ENCODE peak calls at places on chromosomes 12 and 14, in four cellular contexts. One of them, this sample, is unnamed.

GRCh38 chr12:15846887-15847286 is 35.3 kb upstream of the STRAP start:
- DNase-seq in uterus: peak; percentile 33
- DNase-seq in GM20000: no peak
- DNase-seq in AG09319: peak; percentile 75
- DNase-seq in this sample: no peak

GRCh38 chr12:3231399-3231876 is 154.3 kb downstream of the TSPAN9 start:
- DNase-seq in GM20000: no peak
- DNase-seq in AG09319: no peak
- DNase-seq in uterus: no peak
- DNase-seq in this sample: no peak

GRCh38 chr14:64762044-64763034 is 58.1 kb downstream of the PLEKHG3 start:
- DNase-seq in AG09319: peak; percentile 62
- DNase-seq in GM20000: no peak
- DNase-seq in uterus: peak; percentile 91
- DNase-seq in this sample: no peak

GRCh38 chr14:38882533-38882932 is 220.5 kb downstream of the SEC23A start:
- DNase-seq in GM20000: no peak
- DNase-seq in uterus: no peak
- DNase-seq in AG09319: no peak
- DNase-seq in this sample: no peak

GRCh38 chr14:71933026-71933587 is 878 bp downstream of the RGS6 start:
- DNase-seq in uterus: no peak
- DNase-seq in AG09319: no peak
- DNase-seq in GM20000: peak; percentile 33
- DNase-seq in this sample: no peak

GRCh38 chr14:105193916-105194782 is 13.0 kb upstream of the NUDT14 start:
- DNase-seq in AG09319: no peak
- DNase-seq in GM20000: no peak
- DNase-seq in uterus: no peak
- DNase-seq in this sample: no peak

GRCh38 chr12:121773011-121773777 is 20.3 kb downstream of the RHOF start:
- DNase-seq in uterus: peak; percentile 68
- DNase-seq in GM20000: peak; percentile 94
- DNase-seq in AG09319: no peak
- DNase-seq in this sample: peak; percentile 93

GRCh38 chr12:23014749-23015148 is 389.8 kb downstream of the ETNK1 start:
- DNase-seq in uterus: no peak
- DNase-seq in GM20000: no peak
- DNase-seq in AG09319: no peak
- DNase-seq in this sample: no peak

GRCh38 chr14:23492618-23493272 is 23.2 kb downstream of the NGDN start:
- DNase-seq in AG09319: no peak
- DNase-seq in GM20000: no peak
- DNase-seq in uterus: no peak
- DNase-seq in this sample: no peak

GRCh38 chr12:28963554-28963953 is 185.5 kb upstream of the FAR2 start:
- DNase-seq in GM20000: no peak
- DNase-seq in uterus: no peak
- DNase-seq in AG09319: no peak
- DNase-seq in this sample: no peak

GRCh38 chr14:67957925-67958324 is 138.3 kb downstream of the RAD51B start:
- DNase-seq in uterus: no peak
- DNase-seq in AG09319: no peak
- DNase-seq in GM20000: no peak
- DNase-seq in this sample: no peak

GRCh38 chr14:64060648-64061096 is 207.9 kb downstream of the SYNE2 start:
- DNase-seq in GM20000: no peak
- DNase-seq in AG09319: no peak
- DNase-seq in uterus: no peak
- DNase-seq in this sample: no peak

GRCh38 chr12:49098035-49098451 is 3.4 kb upstream of the DHH start:
- DNase-seq in GM20000: peak; percentile 76
- DNase-seq in uterus: no peak
- DNase-seq in AG09319: no peak
- DNase-seq in this sample: peak; percentile 69

GRCh38 chr14:56135001-56135400 is 16.8 kb downstream of the PELI2 start:
- DNase-seq in GM20000: no peak
- DNase-seq in AG09319: no peak
- DNase-seq in uterus: no peak
- DNase-seq in this sample: no peak

GRCh38 chr12:93127107-93127560 is 198.0 kb upstream of the EEA1 start:
- DNase-seq in GM20000: no peak
- DNase-seq in uterus: no peak
- DNase-seq in AG09319: no peak
- DNase-seq in this sample: no peak

GRCh38 chr12:10750385-10750727 is 27.2 kb upstream of the YBX3 start:
- DNase-seq in GM20000: no peak
- DNase-seq in uterus: no peak
- DNase-seq in AG09319: no peak
- DNase-seq in this sample: no peak
- TF ChIP-seq CTCF in GM20000: no peak
- TF ChIP-seq CTCF in uterus: no peak
- TF ChIP-seq CTCF in AG09319: no peak
- TF ChIP-seq CTCF in this sample: no peak

DNA sequence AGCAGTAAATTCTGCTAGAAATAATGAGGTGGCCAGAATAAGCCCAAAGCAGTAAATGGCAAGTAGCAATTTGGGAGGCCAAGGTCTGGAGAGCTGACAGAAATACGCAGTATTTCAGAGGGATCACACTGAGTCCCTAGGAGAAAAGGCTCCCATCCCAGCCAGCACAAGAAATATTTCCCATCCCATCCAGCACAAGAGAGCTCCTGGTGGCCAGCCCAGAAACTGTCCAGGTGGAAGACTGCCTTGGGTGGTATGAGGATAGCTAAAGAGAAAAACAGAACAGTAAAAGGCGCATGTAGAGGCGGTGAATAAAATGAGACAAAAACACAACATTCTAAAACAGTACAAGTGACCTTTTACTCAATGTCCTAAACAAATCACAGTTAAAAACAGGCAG is 120.7 kb downstream of the HECTD4 start:
- DNase-seq in GM20000: no peak
- DNase-seq in uterus: peak; percentile 17
- DNase-seq in AG09319: no peak
- DNase-seq in this sample: no peak
- TF ChIP-seq CTCF in GM20000: no peak
- TF ChIP-seq CTCF in uterus: no peak
- TF ChIP-seq CTCF in AG09319: no peak
- TF ChIP-seq CTCF in this sample: no peak

DNA sequence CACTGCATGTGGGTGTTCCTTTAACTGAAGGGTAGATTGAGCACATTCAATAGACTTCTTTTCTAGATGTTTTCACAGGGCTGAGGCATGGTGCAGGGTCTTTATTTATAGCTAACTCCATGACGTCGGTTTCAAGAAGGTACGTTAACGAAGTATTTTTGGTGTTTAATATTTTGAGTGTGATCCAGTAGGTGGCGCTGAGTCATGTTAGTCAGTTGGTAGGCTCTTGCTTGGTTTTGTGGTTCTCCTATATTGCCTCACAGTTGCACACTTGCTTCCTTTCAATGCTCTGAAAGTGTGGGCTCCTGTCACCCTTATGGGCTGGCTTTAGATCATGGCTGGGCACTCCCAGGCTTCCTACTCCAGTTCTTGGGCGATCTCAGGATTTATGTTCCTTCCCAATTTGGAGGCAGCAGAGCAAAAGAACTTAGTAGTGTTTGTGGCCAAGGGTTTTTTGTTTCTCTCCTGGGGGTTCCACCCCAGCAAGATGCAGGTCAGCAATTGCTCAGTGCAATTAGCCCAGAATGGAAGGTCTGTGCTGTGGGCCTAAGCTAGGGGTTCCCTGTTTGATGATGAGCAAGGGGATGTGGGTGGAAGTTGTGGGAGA is 471.6 kb upstream of the FOXG1 start:
- DNase-seq in AG09319: no peak
- DNase-seq in GM20000: no peak
- DNase-seq in uterus: no peak
- DNase-seq in this sample: no peak
- TF ChIP-seq CTCF in AG09319: peak; percentile 11
- TF ChIP-seq CTCF in GM20000: no peak
- TF ChIP-seq CTCF in uterus: no peak
- TF ChIP-seq CTCF in this sample: no peak

DNA sequence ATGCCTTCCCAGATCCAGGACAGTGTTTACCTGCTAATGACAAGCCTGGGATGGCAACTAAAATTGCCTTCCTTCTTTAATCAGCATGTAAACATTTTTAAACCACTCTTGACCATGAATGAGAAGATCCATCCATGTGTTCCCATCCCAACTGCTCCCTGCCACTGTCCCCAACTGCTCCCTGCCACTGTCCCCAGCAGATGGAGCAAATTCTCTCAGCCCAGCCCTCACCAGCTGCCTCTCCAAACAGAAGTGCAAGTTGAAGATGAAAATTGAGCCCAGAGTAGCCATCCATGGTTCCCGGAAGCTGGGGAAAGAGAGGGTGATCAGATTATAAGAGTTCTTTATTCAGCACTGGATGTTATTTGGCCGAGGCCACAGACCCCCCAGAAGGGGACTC is 133.1 kb downstream of the SLC15A4 start:
- DNase-seq in uterus: no peak
- DNase-seq in AG09319: no peak
- DNase-seq in GM20000: no peak
- DNase-seq in this sample: no peak
- TF ChIP-seq CTCF in uterus: no peak
- TF ChIP-seq CTCF in AG09319: no peak
- TF ChIP-seq CTCF in GM20000: no peak
- TF ChIP-seq CTCF in this sample: no peak

DNA sequence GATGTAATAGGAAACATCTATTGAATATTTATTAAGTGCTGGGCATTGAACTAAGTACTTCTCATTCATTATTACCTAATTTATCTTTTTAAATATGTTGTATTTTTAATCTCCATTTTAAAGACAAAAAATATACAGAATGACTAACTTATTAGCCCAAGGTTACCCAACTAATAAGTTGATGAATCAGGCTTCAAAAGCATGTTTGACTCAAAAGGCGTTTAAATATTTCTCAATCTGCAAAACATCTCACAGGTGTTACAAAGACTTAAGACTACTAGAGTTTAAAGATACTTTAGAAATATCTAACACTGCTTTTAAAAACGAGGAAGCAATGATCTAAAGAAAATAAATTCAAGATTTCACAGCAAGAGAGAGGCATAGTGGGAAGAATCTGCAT is 457.4 kb upstream of the DCN start:
- DNase-seq in uterus: no peak
- DNase-seq in GM20000: no peak
- DNase-seq in AG09319: no peak
- DNase-seq in this sample: no peak
- TF ChIP-seq CTCF in uterus: no peak
- TF ChIP-seq CTCF in GM20000: no peak
- TF ChIP-seq CTCF in AG09319: no peak
- TF ChIP-seq CTCF in this sample: no peak

DNA sequence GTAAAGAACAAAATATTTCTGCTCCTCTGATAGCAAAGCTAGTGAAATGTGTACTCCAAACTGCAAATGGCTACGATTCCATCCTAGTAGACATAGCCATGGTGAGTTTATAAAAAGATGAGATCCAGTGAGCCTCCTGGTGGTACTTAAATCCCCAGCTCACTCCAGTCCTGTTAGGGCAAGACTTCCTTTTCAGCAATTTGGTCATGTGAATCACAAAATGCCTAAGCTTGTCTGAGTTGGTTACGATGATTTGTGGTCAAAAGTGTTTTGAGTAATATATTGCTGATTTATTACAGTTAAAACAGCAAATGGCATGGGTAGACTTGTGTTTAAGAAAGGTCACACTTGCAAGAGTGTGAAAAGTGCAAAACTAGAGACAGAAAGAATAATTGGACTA is 102.7 kb upstream of the NAV3 start:
- DNase-seq in AG09319: no peak
- DNase-seq in uterus: no peak
- DNase-seq in GM20000: no peak
- DNase-seq in this sample: no peak
- TF ChIP-seq CTCF in AG09319: no peak
- TF ChIP-seq CTCF in uterus: no peak
- TF ChIP-seq CTCF in GM20000: no peak
- TF ChIP-seq CTCF in this sample: no peak

GRCh38 chr14:41299924-41300323 is 306.8 kb upstream of the LRFN5 start:
- DNase-seq in AG09319: no peak
- DNase-seq in GM20000: no peak
- DNase-seq in uterus: no peak
- DNase-seq in this sample: no peak
- TF ChIP-seq CTCF in AG09319: no peak
- TF ChIP-seq CTCF in GM20000: no peak
- TF ChIP-seq CTCF in uterus: no peak
- TF ChIP-seq CTCF in this sample: no peak

GRCh38 chr14:93079865-93080403 is 35.8 kb downstream of the ITPK1 start:
- DNase-seq in AG09319: no peak
- DNase-seq in uterus: no peak
- DNase-seq in GM20000: no peak
- DNase-seq in this sample: no peak

GRCh38 chr14:93078830-93079229 is 36.9 kb downstream of the ITPK1 start:
- DNase-seq in GM20000: no peak
- DNase-seq in uterus: peak; percentile 57
- DNase-seq in AG09319: peak; percentile 57
- DNase-seq in this sample: no peak

GRCh38 chr14:93081875-93082570 is 33.7 kb downstream of the ITPK1 start:
- DNase-seq in uterus: no peak
- DNase-seq in GM20000: peak; percentile 50
- DNase-seq in AG09319: no peak
- DNase-seq in this sample: no peak

GRCh38 chr14:93076755-93077154 is 39.0 kb downstream of the ITPK1 start:
- DNase-seq in uterus: no peak
- DNase-seq in AG09319: no peak
- DNase-seq in GM20000: no peak
- DNase-seq in this sample: no peak

GRCh38 chr14:93079321-93079720 is 36.4 kb downstream of the ITPK1 start:
- DNase-seq in uterus: no peak
- DNase-seq in AG09319: no peak
- DNase-seq in GM20000: no peak
- DNase-seq in this sample: no peak
- TF ChIP-seq CTCF in uterus: no peak
- TF ChIP-seq CTCF in AG09319: no peak
- TF ChIP-seq CTCF in GM20000: no peak
- TF ChIP-seq CTCF in this sample: no peak

This sample was measured in GM10248.